ENCODE peak calls at places on chromosomes 1 and 21, in six cellular contexts. U is uterus; N is breast epithelium; G is neural progenitor cell; R is naive thymus-derived CD4-positive, alpha-beta T cell; T is pancreas. A is an unnamed sample.

GRCh38 chr1:218517507-218517906 is 172.4 kb downstream of the TGFB2 start:
- DNase-seq in R (no peak), N (no peak), G (no peak), U (no peak), T (no peak), A (no peak)

GRCh38 chr21:46393941-46394818 is 64.5 kb upstream of the DIP2A start:
- DNase-seq in U (no peak), G (no peak), T (no peak), R (no peak), N (no peak), A (no peak)

GRCh38 chr1:184387069-184387870 is 441 bp downstream of the C1orf21 start:
- DNase-seq in T (peak), R (peak), U (peak), G (peak), N (peak), A (peak)

GRCh38 chr21:27423073-27423472 is 456.2 kb upstream of the ADAMTS5 start:
- DNase-seq in U (peak), N (no peak), T (no peak), R (no peak), G (no peak), A (no peak)

GRCh38 chr1:34784751-34785221 is 3.8 kb downstream of the GJB3 start:
- DNase-seq in R (no peak), G (no peak), U (no peak), T (no peak), N (no peak), A (no peak)

GRCh38 chr1:167926486-167926997 is 9.9 kb upstream of the DCAF6 start:
- DNase-seq in T (no peak), G (peak), N (no peak), U (no peak), R (no peak), A (no peak)

GRCh38 chr1:89670168-89670567 is 37.2 kb downstream of the LRRC8C start:
- DNase-seq in N (no peak), T (no peak), G (no peak), U (no peak), R (no peak), A (no peak)

GRCh38 chr1:154237435-154237834 is 16.7 kb downstream of the UBAP2L start:
- DNase-seq in G (no peak), R (no peak), N (no peak), T (no peak), U (no peak), A (no peak)

GRCh38 chr1:47211796-47212269 is 20.2 kb downstream of the TAL1 start:
- DNase-seq in N (no peak), R (no peak), G (no peak), U (no peak), T (no peak), A (no peak)

GRCh38 chr1:230148194-230148581 is 81.2 kb downstream of the GALNT2 start:
- DNase-seq in T (no peak), G (no peak), R (no peak), U (no peak), N (no peak), A (no peak)

GRCh38 chr1:230286890-230287269 is 139.3 kb downstream of the PGBD5 start:
- DNase-seq in T (no peak), R (no peak), U (no peak), G (no peak), N (no peak), A (no peak)

GRCh38 chr1:76784502-76784901 is 82.8 kb upstream of the ST6GALNAC5 start:
- DNase-seq in G (no peak), N (no peak), U (no peak), T (no peak), R (no peak), A (no peak)

GRCh38 chr1:234553241-234554156 is 56.5 kb downstream of the IRF2BP2 start:
- DNase-seq in U (peak), T (no peak), G (no peak), N (peak), R (no peak), A (no peak)

GRCh38 chr1:229998980-229999379 is 68.1 kb upstream of the GALNT2 start:
- DNase-seq in G (no peak), U (peak), N (no peak), R (no peak), T (no peak), A (no peak)

DNA sequence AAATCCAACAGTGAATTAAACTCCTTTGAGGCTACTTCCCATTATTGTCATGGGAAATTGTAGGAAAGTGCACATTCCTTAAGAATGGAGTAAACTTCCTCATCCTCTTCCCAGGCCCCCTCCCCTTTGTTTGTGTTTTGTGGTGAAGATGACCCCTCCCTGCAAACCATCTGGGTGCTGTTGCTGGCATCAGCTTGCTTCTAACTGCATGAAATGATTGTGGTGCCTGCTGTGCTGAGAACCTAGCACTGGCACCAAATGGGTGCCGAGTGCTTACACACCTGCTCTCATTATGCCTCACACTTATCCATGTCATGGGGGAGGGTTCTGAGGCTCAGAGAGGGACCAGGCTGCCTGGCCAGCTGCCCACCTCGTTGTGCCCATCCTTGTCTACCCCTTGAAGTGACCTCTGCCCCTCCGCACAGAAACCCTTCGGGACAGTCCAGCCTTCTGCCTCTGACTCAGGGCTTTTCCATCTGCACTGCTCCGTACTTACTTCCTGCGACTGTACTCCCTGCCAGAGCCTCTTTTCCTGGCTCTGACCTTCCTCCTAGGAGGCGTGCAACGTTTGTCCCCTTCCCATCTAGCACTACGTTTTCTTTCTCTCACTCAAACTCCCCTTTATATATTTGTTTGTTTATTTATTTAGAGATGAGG is 30.6 kb downstream of the CAPN2 start:
- DNase-seq in R (no peak), G (no peak), U (no peak), T (no peak), N (no peak), A (no peak)
- H3K27ac ChIP-seq in R (no peak), G (no peak), U (no peak), T (no peak), N (no peak), A (no peak)

GRCh38 chr1:226546926-226547325 is 1.6 kb upstream of the STUM start:
- DNase-seq in T (no peak), N (no peak), R (no peak), U (no peak), G (no peak), A (no peak)

GRCh38 chr1:226549937-226550670 is 1.5 kb downstream of the STUM start:
- DNase-seq in T (peak), U (peak), R (no peak), N (no peak), G (peak), A (peak)

GRCh38 chr1:226547754-226548191 is 791 bp upstream of the STUM start:
- DNase-seq in U (peak), T (peak), G (peak), N (peak), R (no peak), A (peak)

GRCh38 chr1:226549094-226549936 is 751 bp downstream of the STUM start:
- DNase-seq in N (no peak), U (no peak), T (no peak), G (peak), R (no peak), A (no peak)

DNA sequence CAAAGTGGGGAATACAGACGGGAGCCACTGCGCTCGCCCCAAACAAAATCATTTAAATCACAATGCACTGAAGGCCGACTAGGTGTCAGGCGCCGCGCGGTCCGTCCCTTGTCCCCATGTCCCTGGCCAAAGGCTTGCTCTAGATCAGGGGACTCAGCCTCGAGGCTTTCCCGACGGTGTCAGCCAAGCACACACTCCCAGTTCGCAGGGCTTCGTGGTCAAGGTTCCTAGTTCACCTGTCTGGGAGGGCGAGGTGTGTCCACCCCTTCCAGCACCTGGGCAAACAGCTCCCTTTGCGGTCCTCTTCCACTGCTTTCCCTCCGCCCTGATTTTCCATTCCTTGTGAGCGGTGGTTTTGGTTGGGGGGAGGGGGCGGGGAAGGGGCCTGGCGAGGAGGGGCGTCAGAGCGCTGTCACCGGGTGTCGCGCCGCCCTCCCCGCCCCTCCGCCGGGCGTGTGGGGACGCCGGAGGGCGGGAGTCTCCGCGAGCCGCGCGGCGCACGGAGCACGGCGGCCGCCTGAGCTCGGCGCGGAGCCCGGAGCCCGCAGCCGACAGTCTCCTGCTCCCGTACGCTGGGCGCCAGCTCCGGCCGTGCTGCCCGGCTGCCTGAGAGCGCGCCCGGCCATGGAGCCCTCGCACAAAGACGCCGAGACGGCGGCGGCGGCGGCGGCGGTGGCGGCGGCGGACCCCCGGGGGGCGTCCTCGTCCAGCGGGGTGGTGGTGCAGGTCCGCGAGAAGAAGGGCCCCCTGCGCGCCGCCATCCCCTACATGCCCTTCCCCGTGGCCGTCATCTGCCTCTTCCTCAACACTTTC is at the start of gene STUM:
- DNase-seq in R (no peak), T (peak), U (no peak), G (peak), N (no peak), A (no peak)
- H3K27ac ChIP-seq in R (no peak), T (peak), U (peak), G (no peak), N (peak), A (no peak)

GRCh38 chr1:228032041-228032440 is 25.2 kb downstream of the WNT3A start:
- DNase-seq in N (peak), T (no peak), U (peak), G (no peak), R (peak), A (no peak)
- H3K27ac ChIP-seq in N (no peak), T (no peak), U (no peak), G (no peak), R (no peak), A (no peak)

GRCh38 chr1:60132985-60133673 is 59.6 kb upstream of the C1orf87 start:
- DNase-seq in T (no peak), R (no peak), G (no peak), U (no peak), N (no peak), A (no peak)
- H3K27ac ChIP-seq in T (peak), R (no peak), G (no peak), U (no peak), N (no peak), A (no peak)

DNA sequence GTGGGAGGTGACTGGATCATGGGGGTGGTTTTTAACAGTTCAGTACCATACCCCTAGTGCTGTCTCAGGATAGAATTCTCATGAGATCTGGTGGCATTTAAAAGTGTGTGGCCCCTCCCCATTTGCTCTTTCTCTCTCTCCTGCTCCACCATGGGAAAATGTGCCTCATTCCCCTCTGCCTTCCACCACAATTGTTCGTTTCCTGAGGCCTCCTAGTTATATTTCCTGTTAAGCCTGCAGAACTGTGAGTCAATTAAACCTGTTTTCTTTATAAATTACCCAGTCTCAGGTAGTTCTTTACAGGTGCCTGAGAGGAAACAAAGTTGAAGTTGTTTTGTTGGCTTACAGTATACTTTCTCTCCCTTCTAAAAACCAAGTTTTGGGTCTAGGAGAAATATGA is 23.1 kb upstream of the SLC22A15 start:
- DNase-seq in G (no peak), N (no peak), R (no peak), U (no peak), T (no peak), A (no peak)
- H3K27ac ChIP-seq in G (no peak), N (no peak), R (no peak), U (no peak), T (no peak), A (no peak)

A was measured in caudate nucleus.